ENCODE peak calls at places on chromosomes 4 and X, in ten cellular contexts. W is heart left ventricle, Y is HCT116, Q is WERI-Rb-1, X is keratinocyte, H is brain microvascular endothelial cell, K is tibial nerve, J is psoas muscle, I is thyroid gland, F is esophagus squamous epithelium. C is an unnamed sample.
A peak's percentile ranks its signal among the peaks of the same experiment; 100 is the strongest.

GRCh38 chr4:26171953-26172352 is 148.9 kb upstream of the RBPJ start:
- DNase-seq in W (no peak), Y (no peak), Q (no peak), X (no peak), H (peak; percentile 50), K (no peak), J (no peak), I (no peak), F (no peak), C (peak; percentile 42)

GRCh38 chr4:175385797-175386196 is 426.3 kb downstream of the GPM6A start:
- DNase-seq in W (no peak), Y (no peak), Q (no peak), X (no peak), H (no peak), K (no peak), J (no peak), I (no peak), F (no peak), C (no peak)

GRCh38 chr4:40675166-40675565 is 45.5 kb upstream of the RBM47 start:
- DNase-seq in W (no peak), Y (no peak), Q (no peak), X (no peak), H (no peak), K (no peak), J (no peak), I (no peak), F (no peak), C (no peak)

GRCh38 chr4:177283167-177283566 is 26.5 kb upstream of the NEIL3 start:
- DNase-seq in W (no peak), Y (no peak), Q (no peak), X (no peak), H (peak; percentile 47), K (no peak), J (no peak), I (no peak), F (no peak), C (no peak)

GRCh38 chrX:152445926-152446325 is 5.2 kb downstream of the GABRA3 start:
- DNase-seq in W (no peak), Y (no peak), Q (no peak), X (no peak), H (no peak), K (no peak), J (no peak), I (no peak), F (no peak), C (no peak)

GRCh38 chr4:146916479-146917076 is 29.1 kb downstream of the TTC29 start:
- DNase-seq in W (no peak), Y (peak; percentile 26), Q (peak; percentile 29), X (no peak), H (peak; percentile 41), K (no peak), J (no peak), I (peak; percentile 3), F (no peak), C (no peak)

GRCh38 chrX:56219702-56220101 is 12.5 kb upstream of the KLF8 start:
- DNase-seq in W (no peak), Y (peak; percentile 12), Q (no peak), X (no peak), H (no peak), K (no peak), J (no peak), I (no peak), F (no peak), C (no peak)

GRCh38 chr4:66946761-66947160 is 598.5 kb downstream of the CENPC start:
- DNase-seq in W (no peak), Y (no peak), Q (no peak), X (no peak), H (no peak), K (no peak), J (no peak), I (no peak), F (no peak), C (no peak)

GRCh38 chr4:166435449-166435848 is 562.4 kb downstream of the TLL1 start:
- DNase-seq in W (no peak), Y (no peak), Q (no peak), X (peak; percentile 73), H (peak; percentile 81), K (no peak), J (no peak), I (no peak), F (no peak), C (peak; percentile 63)

GRCh38 chrX:31524182-31524581 is 452.3 kb upstream of the FTHL17 start:
- DNase-seq in W (no peak), Y (no peak), Q (no peak), X (no peak), H (no peak), K (no peak), J (no peak), I (no peak), F (no peak), C (no peak)

GRCh38 chr4:138826754-138827153 is 188.8 kb upstream of the NOCT start:
- DNase-seq in W (no peak), Y (no peak), Q (no peak), X (no peak), H (no peak), K (no peak), J (no peak), I (no peak), F (no peak), C (no peak)

GRCh38 chr4:104966349-104967033 is 180.2 kb upstream of the TET2 start:
- DNase-seq in W (no peak), Y (no peak), Q (no peak), X (no peak), H (no peak), K (no peak), J (no peak), I (no peak), F (no peak), C (peak; percentile 16)

DNA sequence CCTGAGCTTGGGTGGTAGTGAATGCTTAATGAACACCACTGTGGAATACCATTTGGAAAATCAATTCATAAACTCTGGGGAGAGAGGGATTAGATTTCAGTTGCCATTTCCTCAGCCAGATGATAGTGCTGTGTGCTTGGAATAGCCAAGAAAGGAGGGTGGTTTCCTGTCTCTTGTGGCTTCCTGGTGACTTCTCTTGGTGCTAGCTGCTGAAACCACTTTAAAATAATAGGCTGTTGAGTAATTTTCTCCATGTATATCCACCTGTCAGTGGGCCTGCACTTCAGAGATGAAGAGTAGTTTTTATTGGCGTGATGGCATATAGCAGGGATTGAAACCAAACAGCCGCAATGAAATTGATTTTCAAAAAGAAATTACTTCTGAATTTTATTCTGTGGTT is 11.8 kb downstream of the EDA start:
- DNase-seq in W (no peak), Y (no peak), Q (no peak), X (no peak), H (no peak), K (no peak), J (no peak), I (no peak), F (no peak), C (no peak)
- H3K27me3 ChIP-seq in W (no peaks in the 10 kb centered on the region), Y (no peaks in the 10 kb centered on the region), Q (peaks cover 4% of the 10 kb centered on the region), X (no peaks in the 10 kb centered on the region), H (no peaks in the 10 kb centered on the region), K (no peaks in the 10 kb centered on the region), J (no peaks in the 10 kb centered on the region), I (no peaks in the 10 kb centered on the region), F (no peaks in the 10 kb centered on the region), C (no peaks in the 10 kb centered on the region)

GRCh38 chr4:148704291-148704690 is 262.1 kb upstream of the NR3C2 start:
- DNase-seq in W (no peak), Y (no peak), Q (no peak), X (no peak), H (no peak), K (no peak), J (no peak), I (no peak), F (no peak), C (no peak)
- TF ChIP-seq CTCF in W (no peak), Y (no peak), Q (peak; percentile 34), X (no peak), H (no peak), K (no peak), J (no peak), I (no peak), F (no peak), C (peak; percentile 9)

GRCh38 chrX:120556251-120556650 is 4.5 kb downstream of the CUL4B start:
- DNase-seq in W (no peak), Y (no peak), Q (no peak), X (no peak), H (no peak), K (no peak), J (no peak), I (no peak), F (no peak), C (no peak)
- H3K4me3 ChIP-seq in W (no peak overlapping the region), Y (no peak overlapping the region), Q (no peak overlapping the region), X (no peak overlapping the region), H (no peak overlapping the region), K (no peak overlapping the region), J (no peak overlapping the region), I (no peak overlapping the region), F (no peak overlapping the region), C (no peak overlapping the region)

GRCh38 chr4:76752911-76753494 is 144.9 kb downstream of the SOWAHB start:
- DNase-seq in W (no peak), Y (peak; percentile 64), Q (no peak), X (peak; percentile 62), H (peak; percentile 97), K (no peak), J (no peak), I (no peak), F (no peak), C (peak; percentile 94)
- H3K27me3 ChIP-seq in W (no peaks in the 10 kb centered on the region), Y (no peaks in the 10 kb centered on the region), Q (no peaks in the 10 kb centered on the region), X (no peaks in the 10 kb centered on the region), H (no peaks in the 10 kb centered on the region), K (no peaks in the 10 kb centered on the region), J (no peaks in the 10 kb centered on the region), I (no peaks in the 10 kb centered on the region), F (no peaks in the 10 kb centered on the region), C (no peaks in the 10 kb centered on the region)

GRCh38 chr4:153159016-153159415 is 45.2 kb upstream of the TRIM2 start:
- DNase-seq in W (no peak), Y (no peak), Q (no peak), X (no peak), H (no peak), K (no peak), J (no peak), I (no peak), F (no peak), C (no peak)
- TF ChIP-seq CTCF in W (no peak), Y (no peak), Q (no peak), X (no peak), H (peak; percentile 12), K (no peak), J (no peak), I (no peak), F (no peak), C (peak; percentile 10)